ENCODE peak calls at places on chromosomes 3 and 15, in nine cellular contexts. G, L, E, F, V, A, C, P and B are unnamed samples. For H3K27me3, the result is how much of the 10 kb centered on the place peaks cover.

GRCh38 chr15:69903476-69904295 is 194.0 kb downstream of the TLE3 start:
- DNase-seq in G (no peak), L (no peak), E (no peak), F (no peak), V (no peak), A (no peak), C (peak), P (no peak), B (no peak)

GRCh38 chr3:79844176-79844575 is 76.4 kb upstream of the ROBO1 start:
- DNase-seq in G (no peak), L (no peak), E (no peak), F (no peak), V (no peak), A (no peak), C (no peak), P (no peak), B (no peak)

GRCh38 chr15:43488790-43489585 is 4.0 kb downstream of the TP53BP1 start:
- DNase-seq in G (no peak), L (no peak), E (no peak), F (no peak), V (no peak), A (no peak), C (no peak), P (no peak), B (no peak)

GRCh38 chr3:52752045-52752660 is 18.6 kb downstream of the NEK4 start:
- DNase-seq in G (no peak), L (no peak), E (no peak), F (no peak), V (no peak), A (no peak), C (peak), P (no peak), B (no peak)

GRCh38 chr3:110307065-110307809 is 764.4 kb upstream of the NECTIN3 start:
- DNase-seq in G (no peak), L (no peak), E (no peak), F (no peak), V (no peak), A (no peak), C (peak), P (no peak), B (no peak)

GRCh38 chr3:188261011-188261410 is 107.1 kb downstream of the LPP start:
- DNase-seq in G (no peak), L (no peak), E (no peak), F (no peak), V (peak), A (no peak), C (no peak), P (no peak), B (no peak)

GRCh38 chr3:18346097-18346496 is 79.0 kb downstream of the SATB1 start:
- DNase-seq in G (no peak), L (no peak), E (no peak), F (no peak), V (no peak), A (no peak), C (no peak), P (no peak), B (no peak)

GRCh38 chr3:110773413-110773954 is 298.1 kb upstream of the NECTIN3 start:
- DNase-seq in G (no peak), L (no peak), E (no peak), F (no peak), V (peak), A (no peak), C (peak), P (no peak), B (no peak)

GRCh38 chr3:127860223-127860622 is 37.9 kb upstream of the MGLL start:
- DNase-seq in G (no peak), L (no peak), E (no peak), F (no peak), V (no peak), A (no peak), C (no peak), P (no peak), B (no peak)

GRCh38 chr15:48352474-48353072 is 21.3 kb downstream of the DUT start:
- DNase-seq in G (no peak), L (peak), E (peak), F (no peak), V (peak), A (peak), C (peak), P (peak), B (no peak)

GRCh38 chr15:39852237-39852636 is 67.8 kb downstream of the GPR176 start:
- DNase-seq in G (no peak), L (no peak), E (no peak), F (no peak), V (no peak), A (no peak), C (peak), P (no peak), B (no peak)

DNA sequence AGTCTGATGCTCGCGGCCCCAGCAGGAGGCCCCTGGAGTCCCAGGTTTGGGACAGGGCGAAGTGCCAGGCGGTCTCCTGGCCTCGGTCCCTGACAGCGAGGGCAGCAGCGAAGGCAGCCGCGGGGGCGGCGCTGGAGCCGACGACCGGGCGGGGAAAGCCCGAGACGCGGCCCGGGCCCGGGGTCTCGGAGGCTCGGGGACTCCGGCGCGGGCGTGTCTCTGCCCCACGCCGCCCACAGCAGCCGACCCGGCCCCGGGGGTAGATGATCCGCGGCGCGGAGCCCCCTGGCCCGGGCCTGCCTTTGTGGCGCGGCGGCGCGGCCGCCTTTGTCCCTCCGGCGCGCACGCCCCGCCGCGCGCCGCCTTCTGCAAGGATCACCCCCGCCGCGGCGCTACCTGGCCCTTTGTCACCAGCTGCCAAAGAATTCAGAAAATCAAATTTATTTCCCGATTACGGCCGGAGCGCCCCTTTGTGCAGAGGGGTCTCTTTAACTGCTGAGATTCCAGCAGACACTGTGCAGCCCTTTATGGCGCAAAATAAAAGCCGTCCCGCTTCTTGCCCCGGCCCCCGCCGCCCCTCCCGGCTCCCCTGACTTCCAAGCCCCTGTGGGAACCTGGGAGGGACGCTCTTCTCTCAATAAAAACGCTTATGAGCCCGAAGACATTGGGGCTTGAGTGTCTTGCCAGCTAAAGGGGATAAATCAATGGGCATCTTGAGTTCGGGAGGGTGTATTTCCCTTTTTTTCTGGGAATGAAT is 68.3 kb downstream of the HES1 start:
- DNase-seq in G (no peak), L (no peak), E (no peak), F (no peak), V (peak), A (peak), C (no peak), P (no peak), B (no peak)
- H3K4me3 ChIP-seq in G (peak), L (no peak), E (peak), F (peak), V (peak), A (peak), C (no peak), P (peak), B (peak)

GRCh38 chr15:95440712-95441111 is 889.8 kb upstream of the NR2F2 start:
- DNase-seq in G (no peak), L (no peak), E (no peak), F (no peak), V (no peak), A (no peak), C (no peak), P (no peak), B (no peak)
- H3K27me3 ChIP-seq in G (under half), L (under half), E (under half), F (under half), V (under half), A (under half), C (under half), P (under half), B (under half)

GRCh38 chr3:151199569-151200438 is 3.2 kb downstream of the GPR171 start:
- DNase-seq in G (no peak), L (no peak), E (no peak), F (no peak), V (no peak), A (no peak), C (no peak), P (no peak), B (no peak)

GRCh38 chr3:151198849-151199248 is 4.2 kb downstream of the GPR171 start:
- DNase-seq in G (no peak), L (no peak), E (no peak), F (no peak), V (no peak), A (no peak), C (no peak), P (no peak), B (no peak)

GRCh38 chr3:151197981-151198767 is 4.8 kb downstream of the GPR171 start:
- DNase-seq in G (no peak), L (no peak), E (no peak), F (no peak), V (no peak), A (no peak), C (peak), P (no peak), B (no peak)

GRCh38 chr3:151201046-151201730 is 1.8 kb downstream of the GPR171 start:
- DNase-seq in G (no peak), L (no peak), E (no peak), F (no peak), V (no peak), A (no peak), C (no peak), P (no peak), B (no peak)

GRCh38 chr3:151200586-151200985 is 2.4 kb downstream of the GPR171 start:
- DNase-seq in G (no peak), L (no peak), E (no peak), F (no peak), V (no peak), A (no peak), C (no peak), P (no peak), B (no peak)
- H3K4me3 ChIP-seq in G (no peak), L (no peak), E (no peak), F (no peak), V (no peak), A (no peak), C (no peak), P (peak), B (no peak)

GRCh38 chr3:55488398-55489055 is 1.4 kb upstream of the WNT5A start:
- DNase-seq in G (no peak), L (peak), E (peak), F (no peak), V (peak), A (peak), C (peak), P (no peak), B (peak)
- H3K27me3 ChIP-seq in G (under half), L (under half), E (under half), F (under half), V (under half), A (under half), C (under half), P (under half), B (under half)